ENCODE peak calls at places on chromosomes 12 and 14, in four cellular contexts. One of them, this sample, is unnamed.

GRCh38 chr14:35678403-35679028 is 130.6 kb downstream of the RALGAPA1 start:
- DNase-seq in neuronal stem cell: no peak
- DNase-seq in ELF-1: no peak
- DNase-seq in thyroid gland: no peak
- DNase-seq in this sample: no peak

GRCh38 chr12:95557625-95558024 is 6.3 kb upstream of the USP44 start:
- DNase-seq in neuronal stem cell: no peak
- DNase-seq in ELF-1: no peak
- DNase-seq in thyroid gland: no peak
- DNase-seq in this sample: no peak

GRCh38 chr12:65415826-65416225 is 137.3 kb downstream of the MSRB3 start:
- DNase-seq in neuronal stem cell: no peak
- DNase-seq in ELF-1: no peak
- DNase-seq in thyroid gland: no peak
- DNase-seq in this sample: no peak

GRCh38 chr14:95023886-95024285 is 133.4 kb downstream of the DICER1 start:
- DNase-seq in neuronal stem cell: no peak
- DNase-seq in ELF-1: peak
- DNase-seq in thyroid gland: no peak
- DNase-seq in this sample: no peak

GRCh38 chr14:69319911-69320310 is 60.0 kb downstream of the GALNT16 start:
- DNase-seq in neuronal stem cell: no peak
- DNase-seq in ELF-1: no peak
- DNase-seq in thyroid gland: no peak
- DNase-seq in this sample: no peak

GRCh38 chr12:110224379-110225304 is 56.4 kb upstream of the ATP2A2 start:
- DNase-seq in neuronal stem cell: no peak
- DNase-seq in ELF-1: no peak
- DNase-seq in thyroid gland: no peak
- DNase-seq in this sample: no peak

GRCh38 chr12:43104524-43104923 is 447.5 kb downstream of the ADAMTS20 start:
- DNase-seq in neuronal stem cell: no peak
- DNase-seq in ELF-1: no peak
- DNase-seq in thyroid gland: no peak
- DNase-seq in this sample: no peak

GRCh38 chr12:54616933-54617535 is 17.7 kb downstream of the LACRT start:
- DNase-seq in neuronal stem cell: no peak
- DNase-seq in ELF-1: no peak
- DNase-seq in thyroid gland: no peak
- DNase-seq in this sample: no peak

GRCh38 chr12:67354322-67354721 is 85.2 kb downstream of the CAND1 start:
- DNase-seq in neuronal stem cell: no peak
- DNase-seq in ELF-1: no peak
- DNase-seq in thyroid gland: peak
- DNase-seq in this sample: no peak

GRCh38 chr14:39393289-39393688 is 38.9 kb downstream of the FBXO33 start:
- DNase-seq in neuronal stem cell: no peak
- DNase-seq in ELF-1: no peak
- DNase-seq in thyroid gland: no peak
- DNase-seq in this sample: no peak

GRCh38 chr12:25957898-25958253 is 606 bp upstream of the RASSF8 start:
- DNase-seq in neuronal stem cell: no peak
- DNase-seq in ELF-1: no peak
- DNase-seq in thyroid gland: no peak
- DNase-seq in this sample: no peak

GRCh38 chr12:104994301-104994700 is 8.2 kb downstream of the NOPCHAP1 start:
- DNase-seq in neuronal stem cell: no peak
- DNase-seq in ELF-1: no peak
- DNase-seq in thyroid gland: no peak
- DNase-seq in this sample: no peak

GRCh38 chr14:58787601-58788000 is 149.8 kb downstream of the DACT1 start:
- DNase-seq in neuronal stem cell: no peak
- DNase-seq in ELF-1: no peak
- DNase-seq in thyroid gland: no peak
- DNase-seq in this sample: no peak

GRCh38 chr14:35261774-35262173 is 30.4 kb upstream of the PSMA6 start:
- DNase-seq in neuronal stem cell: no peak
- DNase-seq in ELF-1: no peak
- DNase-seq in thyroid gland: no peak
- DNase-seq in this sample: no peak

GRCh38 chr12:86234309-86234708 is 21.9 kb downstream of the MGAT4C start:
- DNase-seq in neuronal stem cell: no peak
- DNase-seq in ELF-1: no peak
- DNase-seq in thyroid gland: no peak
- DNase-seq in this sample: no peak

GRCh38 chr14:51333901-51334432 is 93.9 kb downstream of the TMX1 start:
- DNase-seq in neuronal stem cell: no peak
- DNase-seq in ELF-1: no peak
- DNase-seq in thyroid gland: no peak
- DNase-seq in this sample: no peak

GRCh38 chr14:45253754-45254300 is 825 bp upstream of the MIS18BP1 start:
- DNase-seq in neuronal stem cell: no peak
- DNase-seq in ELF-1: no peak
- DNase-seq in thyroid gland: peak
- DNase-seq in this sample: no peak

GRCh38 chr12:113186666-113187325 is 1.3 kb downstream of the RITA1 start:
- DNase-seq in neuronal stem cell: no peak
- DNase-seq in ELF-1: no peak
- DNase-seq in thyroid gland: no peak
- DNase-seq in this sample: no peak

GRCh38 chr12:82981150-82981549 is 294.4 kb downstream of the TMTC2 start:
- DNase-seq in neuronal stem cell: no peak
- DNase-seq in ELF-1: peak
- DNase-seq in thyroid gland: no peak
- DNase-seq in this sample: no peak

GRCh38 chr12:109870648-109871047 is 9.7 kb downstream of the GLTP start:
- DNase-seq in neuronal stem cell: no peak
- DNase-seq in ELF-1: no peak
- DNase-seq in thyroid gland: no peak
- DNase-seq in this sample: no peak

GRCh38 chr12:62466018-62466595 is 519 bp upstream of the MON2 start:
- DNase-seq in neuronal stem cell: no peak
- DNase-seq in ELF-1: peak
- DNase-seq in thyroid gland: peak
- DNase-seq in this sample: no peak

GRCh38 chr12:1479645-1480044 is 114.7 kb downstream of the FBXL14 start:
- DNase-seq in neuronal stem cell: no peak
- DNase-seq in ELF-1: no peak
- DNase-seq in thyroid gland: no peak
- DNase-seq in this sample: no peak

GRCh38 chr14:61477845-61478438 is 156.6 kb downstream of the PRKCH start:
- DNase-seq in neuronal stem cell: no peak
- DNase-seq in ELF-1: no peak
- DNase-seq in thyroid gland: peak
- DNase-seq in this sample: no peak

GRCh38 chr12:57821474-57822214 is 3.1 kb upstream of the AVIL start:
- DNase-seq in neuronal stem cell: no peak
- DNase-seq in ELF-1: no peak
- DNase-seq in thyroid gland: no peak
- DNase-seq in this sample: no peak

GRCh38 chr12:49200882-49201594 is 12.2 kb upstream of the TUBA1A start:
- DNase-seq in neuronal stem cell: no peak
- DNase-seq in ELF-1: no peak
- DNase-seq in thyroid gland: no peak
- DNase-seq in this sample: peak

GRCh38 chr12:11658796-11659195 is 9.3 kb downstream of the ETV6 start:
- DNase-seq in neuronal stem cell: no peak
- DNase-seq in ELF-1: no peak
- DNase-seq in thyroid gland: no peak
- DNase-seq in this sample: no peak

GRCh38 chr14:39265032-39265431 is 31.3 kb downstream of the MIA2 start:
- DNase-seq in neuronal stem cell: no peak
- DNase-seq in ELF-1: no peak
- DNase-seq in thyroid gland: no peak
- DNase-seq in this sample: peak

GRCh38 chr12:66025477-66025876 is 105.1 kb downstream of the LLPH start:
- DNase-seq in neuronal stem cell: no peak
- DNase-seq in ELF-1: no peak
- DNase-seq in thyroid gland: no peak
- DNase-seq in this sample: no peak

GRCh38 chr14:97198813-97199212 is 401.6 kb downstream of the VRK1 start:
- DNase-seq in neuronal stem cell: no peak
- DNase-seq in ELF-1: no peak
- DNase-seq in thyroid gland: no peak
- DNase-seq in this sample: no peak

GRCh38 chr14:58638231-58639205 is 756 bp downstream of the DACT1 start:
- DNase-seq in neuronal stem cell: peak
- DNase-seq in ELF-1: peak
- DNase-seq in thyroid gland: peak
- DNase-seq in this sample: no peak

GRCh38 chr12:12338528-12339168 is 11.4 kb downstream of the MANSC1 start:
- DNase-seq in neuronal stem cell: no peak
- DNase-seq in ELF-1: no peak
- DNase-seq in thyroid gland: no peak
- DNase-seq in this sample: no peak

GRCh38 chr14:74582910-74583581 is 29.0 kb downstream of the LTBP2 start:
- DNase-seq in neuronal stem cell: no peak
- DNase-seq in ELF-1: no peak
- DNase-seq in thyroid gland: no peak
- DNase-seq in this sample: no peak

GRCh38 chr14:65173973-65174693 is 71.8 kb upstream of the MAX start:
- DNase-seq in neuronal stem cell: peak
- DNase-seq in ELF-1: peak
- DNase-seq in thyroid gland: no peak
- DNase-seq in this sample: no peak

GRCh38 chr12:90828621-90829020 is 126.4 kb downstream of the CCER1 start:
- DNase-seq in neuronal stem cell: no peak
- DNase-seq in ELF-1: no peak
- DNase-seq in thyroid gland: no peak
- DNase-seq in this sample: no peak

GRCh38 chr12:66166561-66166960 is 3.2 kb downstream of the TMBIM4 start:
- DNase-seq in neuronal stem cell: no peak
- DNase-seq in ELF-1: no peak
- DNase-seq in thyroid gland: no peak
- DNase-seq in this sample: no peak